ENCODE peak calls at places on chromosomes 1 and 21, in ten cellular contexts. C is tibial artery; K is psoas muscle; U is naive thymus-derived CD4-positive, alpha-beta T cell; F is right cardiac atrium; N is stomach; O is AG04450; Y is mesendoderm; S is aorta; V is pancreas. E is an unnamed sample.

GRCh38 chr1:233945573-233945972 is 41.1 kb downstream of the SLC35F3 start:
- DNase-seq in S (no peak), N (no peak), F (no peak), U (no peak), Y (no peak), C (no peak), K (no peak), O (no peak), V (no peak), E (no peak)

GRCh38 chr1:31795801-31796621 is 19.8 kb downstream of the SPOCD1 start:
- DNase-seq in F (no peak), C (peak), N (peak), K (peak), S (no peak), U (no peak), O (peak), V (no peak), Y (no peak), E (peak)

GRCh38 chr21:28771790-28772501 is 220.7 kb downstream of the LTN1 start:
- DNase-seq in U (no peak), S (no peak), C (no peak), K (no peak), O (peak), V (no peak), F (no peak), N (no peak), Y (no peak), E (no peak)

GRCh38 chr21:34576043-34576466 is 38.9 kb downstream of the RCAN1 start:
- DNase-seq in N (no peak), V (no peak), K (no peak), S (no peak), C (no peak), Y (no peak), F (peak), U (no peak), O (no peak), E (no peak)

GRCh38 chr1:5564578-5565257 is 427.5 kb downstream of the NPHP4 start:
- DNase-seq in U (no peak), F (no peak), C (no peak), S (no peak), O (no peak), Y (no peak), K (no peak), V (no peak), N (no peak), E (no peak)

GRCh38 chr1:163346326-163346870 is 24.6 kb downstream of the NUF2 start:
- DNase-seq in N (no peak), C (no peak), K (no peak), S (no peak), F (no peak), Y (no peak), U (no peak), V (no peak), O (no peak), E (no peak)

GRCh38 chr1:6095511-6096242 is 50.0 kb downstream of the KCNAB2 start:
- DNase-seq in O (no peak), V (peak), S (peak), F (no peak), Y (no peak), N (no peak), K (peak), U (no peak), C (no peak), E (peak)

GRCh38 chr21:42997053-42997452 is 22.7 kb downstream of the PKNOX1 start:
- DNase-seq in U (no peak), N (no peak), C (peak), K (no peak), Y (no peak), S (peak), V (no peak), O (peak), F (peak), E (peak)

GRCh38 chr1:233230011-233230410 is 65.5 kb downstream of the PCNX2 start:
- DNase-seq in S (no peak), V (no peak), U (no peak), Y (no peak), K (no peak), N (no peak), O (no peak), C (no peak), F (no peak), E (no peak)

GRCh38 chr1:23525558-23526174 is 5.4 kb downstream of the E2F2 start:
- DNase-seq in F (no peak), Y (no peak), N (no peak), K (no peak), U (no peak), O (no peak), V (no peak), S (no peak), C (no peak), E (no peak)

GRCh38 chr1:91747666-91748065 is 138.3 kb downstream of the TGFBR3 start:
- DNase-seq in K (no peak), N (no peak), S (no peak), V (no peak), U (no peak), C (no peak), O (no peak), Y (no peak), F (no peak), E (peak)

GRCh38 chr1:85484264-85484663 is 19.3 kb upstream of the DDAH1 start:
- DNase-seq in N (no peak), V (no peak), C (no peak), S (no peak), F (no peak), U (no peak), O (no peak), K (no peak), Y (no peak), E (no peak)

GRCh38 chr1:103948526-103948925 is 198.8 kb downstream of the AMY1C start:
- DNase-seq in Y (peak), O (no peak), U (no peak), V (no peak), S (no peak), K (no peak), N (no peak), F (no peak), C (no peak), E (no peak)

DNA sequence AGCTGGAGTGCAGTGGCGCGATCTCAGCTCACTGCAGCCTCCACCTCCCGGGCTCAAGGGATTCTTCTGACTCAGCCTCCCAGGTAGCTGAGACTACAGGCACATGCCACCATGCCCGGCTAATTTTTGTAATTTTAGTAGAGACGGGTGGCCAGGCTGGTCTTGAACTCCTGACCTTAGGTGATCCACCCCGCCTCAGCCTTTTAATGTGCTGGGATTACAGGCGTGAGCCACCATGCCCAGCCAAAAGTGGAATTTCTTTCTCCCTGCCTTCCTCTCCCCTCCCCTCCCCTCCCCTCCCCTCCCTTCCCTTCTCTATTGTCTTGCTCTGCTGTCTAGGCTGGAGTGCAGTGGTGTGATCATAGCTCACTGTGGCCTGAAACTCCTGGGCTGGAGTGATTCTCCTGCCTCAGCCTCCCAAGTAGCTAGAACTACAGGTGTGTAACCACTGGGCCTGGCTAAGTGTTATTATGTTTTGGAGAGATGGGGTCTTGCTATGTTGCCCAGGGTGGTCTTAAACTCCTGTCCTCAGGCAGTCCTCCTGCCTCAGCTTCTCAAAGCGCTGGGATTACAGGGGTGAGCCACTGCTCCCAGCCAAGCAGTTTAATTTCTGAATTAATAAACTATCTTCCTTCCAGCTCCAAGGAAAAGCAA is 10.0 kb upstream of the MACF1 start:
- DNase-seq in Y (peak), N (no peak), V (no peak), C (no peak), F (no peak), O (no peak), K (no peak), S (no peak), U (no peak), E (no peak)
- H3K27ac ChIP-seq in Y (no peak), N (peak), V (peak), C (peak), F (no peak), O (no peak), K (no peak), S (peak), U (peak), E (peak)

DNA sequence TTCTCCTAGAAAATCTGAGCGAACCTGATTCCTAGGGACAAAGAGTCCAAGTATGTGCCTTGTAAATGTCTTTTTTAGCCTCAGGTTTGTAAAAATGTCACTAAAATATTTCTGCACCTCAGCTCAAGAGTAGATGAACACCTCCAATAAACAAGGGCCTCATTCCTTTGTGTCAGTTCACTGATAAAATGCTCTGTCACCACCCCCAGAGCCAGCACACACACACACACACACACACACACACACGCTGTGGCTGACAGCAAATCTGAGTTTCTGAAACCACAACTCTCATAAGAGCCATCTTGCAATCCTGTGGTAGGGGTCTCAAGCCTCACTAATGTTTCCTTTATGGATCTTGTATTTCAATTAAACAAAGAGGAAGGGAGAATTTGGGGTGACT is 299.2 kb downstream of the PBX1 start:
- DNase-seq in F (no peak), N (no peak), C (no peak), O (no peak), K (no peak), S (no peak), V (no peak), U (no peak), Y (peak), E (no peak)
- H3K27ac ChIP-seq in F (no peak), N (no peak), C (no peak), O (no peak), K (no peak), S (no peak), V (no peak), U (no peak), Y (no peak), E (peak)

GRCh38 chr1:58818075-58818474 is 34.2 kb upstream of the JUN start:
- DNase-seq in O (peak), Y (no peak), V (no peak), U (no peak), K (no peak), N (no peak), C (no peak), F (no peak), S (no peak), E (no peak)
- H3K27ac ChIP-seq in O (no peak), Y (no peak), V (no peak), U (no peak), K (no peak), N (no peak), C (no peak), F (no peak), S (no peak), E (no peak)

GRCh38 chr1:170415734-170416372 is 116.1 kb upstream of the GORAB start:
- DNase-seq in C (no peak), Y (no peak), V (no peak), U (no peak), K (no peak), N (no peak), F (no peak), O (no peak), S (no peak), E (no peak)
- H3K27ac ChIP-seq in C (peak), Y (no peak), V (no peak), U (no peak), K (peak), N (peak), F (no peak), O (no peak), S (peak), E (no peak)

DNA sequence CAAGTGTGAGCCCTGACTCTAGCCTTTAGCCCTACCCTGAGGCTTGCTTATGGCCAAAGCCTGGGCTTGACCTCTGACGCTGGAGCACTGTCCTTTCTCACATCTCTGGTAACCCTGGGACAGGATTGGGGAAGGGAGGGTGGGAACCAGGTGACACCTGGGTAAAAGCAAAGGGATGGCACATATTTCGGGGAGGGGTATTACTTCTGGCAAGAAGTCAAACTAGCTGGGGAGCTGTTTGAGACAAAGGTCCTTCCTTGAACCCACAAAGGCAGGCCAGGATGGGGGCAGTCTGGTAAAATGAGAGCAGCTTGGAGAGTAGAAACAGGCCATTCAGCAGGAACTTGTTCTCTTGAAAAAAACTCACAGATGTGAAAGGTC is 2.0 kb downstream of the MOB3C start:
- DNase-seq in F (no peak), Y (no peak), K (no peak), U (no peak), N (no peak), V (no peak), O (no peak), C (no peak), S (no peak), E (peak)
- H3K27ac ChIP-seq in F (peak), Y (no peak), K (peak), U (peak), N (peak), V (peak), O (no peak), C (peak), S (no peak), E (peak)

GRCh38 chr1:178121883-178122282 is 28.0 kb downstream of the RASAL2 start:
- DNase-seq in K (no peak), U (no peak), F (no peak), C (no peak), V (no peak), N (no peak), O (no peak), S (no peak), Y (no peak), E (no peak)
- H3K27ac ChIP-seq in K (no peak), U (no peak), F (no peak), C (no peak), V (no peak), N (no peak), O (no peak), S (no peak), Y (no peak), E (no peak)

GRCh38 chr1:226987179-226987536 is 47.1 kb downstream of the COQ8A start:
- DNase-seq in C (no peak), O (no peak), U (no peak), S (no peak), V (peak), N (no peak), K (peak), F (no peak), Y (no peak), E (no peak)

GRCh38 chr1:226984521-226985238 is 44.6 kb downstream of the COQ8A start:
- DNase-seq in C (no peak), U (no peak), O (no peak), V (peak), N (no peak), S (no peak), Y (no peak), K (peak), F (peak), E (peak)

GRCh38 chr1:226986496-226987178 is 46.5 kb downstream of the COQ8A start:
- DNase-seq in F (no peak), Y (no peak), C (no peak), S (no peak), V (peak), K (peak), U (no peak), O (no peak), N (no peak), E (peak)

GRCh38 chr1:226985239-226985838 is 45.2 kb downstream of the COQ8A start:
- DNase-seq in U (no peak), S (no peak), O (no peak), Y (no peak), V (peak), F (no peak), K (peak), C (no peak), N (no peak), E (peak)

DNA sequence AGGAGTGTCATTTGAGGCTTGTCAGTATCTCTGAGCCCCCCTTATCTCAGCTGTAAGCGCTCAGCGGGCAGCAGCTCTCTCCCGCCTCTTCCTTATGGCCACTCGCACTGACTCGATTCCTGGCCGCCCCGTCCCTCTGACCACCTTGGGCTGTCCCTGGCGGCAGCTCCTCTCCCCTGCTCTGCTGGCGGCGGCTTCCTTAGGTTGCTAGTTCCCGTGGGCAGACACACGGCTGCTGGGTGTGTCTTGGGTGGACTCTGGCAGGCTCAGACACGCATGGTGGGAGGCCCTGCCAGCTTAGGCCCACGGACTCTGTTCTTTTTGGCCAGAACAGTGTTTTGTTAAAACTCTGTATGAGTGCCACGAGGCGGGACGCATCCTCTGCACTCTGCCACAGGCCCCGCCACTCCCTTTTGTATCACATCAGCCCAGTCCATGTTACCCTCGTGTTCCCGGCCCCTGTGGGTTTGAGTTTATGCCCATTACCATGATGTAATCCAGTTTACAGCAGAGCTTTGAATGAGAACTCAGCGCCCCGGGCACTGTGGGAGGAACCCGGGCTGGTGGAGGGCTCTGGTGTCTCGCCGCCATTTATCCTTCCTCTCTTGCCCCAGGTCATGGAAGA is 45.9 kb downstream of the COQ8A start:
- DNase-seq in S (no peak), K (peak), C (no peak), V (peak), Y (no peak), N (no peak), U (no peak), O (no peak), F (peak), E (peak)
- H3K27ac ChIP-seq in S (no peak), K (peak), C (peak), V (no peak), Y (no peak), N (peak), U (no peak), O (no peak), F (peak), E (peak)

GRCh38 chr1:161531986-161532875 is 7.9 kb downstream of the HSPA6 start:
- DNase-seq in V (no peak), O (no peak), F (no peak), S (no peak), N (no peak), K (no peak), C (no peak), Y (peak), U (no peak), E (no peak)
- H3K27ac ChIP-seq in V (no peak), O (no peak), F (no peak), S (peak), N (peak), K (no peak), C (peak), Y (no peak), U (no peak), E (peak)

DNA sequence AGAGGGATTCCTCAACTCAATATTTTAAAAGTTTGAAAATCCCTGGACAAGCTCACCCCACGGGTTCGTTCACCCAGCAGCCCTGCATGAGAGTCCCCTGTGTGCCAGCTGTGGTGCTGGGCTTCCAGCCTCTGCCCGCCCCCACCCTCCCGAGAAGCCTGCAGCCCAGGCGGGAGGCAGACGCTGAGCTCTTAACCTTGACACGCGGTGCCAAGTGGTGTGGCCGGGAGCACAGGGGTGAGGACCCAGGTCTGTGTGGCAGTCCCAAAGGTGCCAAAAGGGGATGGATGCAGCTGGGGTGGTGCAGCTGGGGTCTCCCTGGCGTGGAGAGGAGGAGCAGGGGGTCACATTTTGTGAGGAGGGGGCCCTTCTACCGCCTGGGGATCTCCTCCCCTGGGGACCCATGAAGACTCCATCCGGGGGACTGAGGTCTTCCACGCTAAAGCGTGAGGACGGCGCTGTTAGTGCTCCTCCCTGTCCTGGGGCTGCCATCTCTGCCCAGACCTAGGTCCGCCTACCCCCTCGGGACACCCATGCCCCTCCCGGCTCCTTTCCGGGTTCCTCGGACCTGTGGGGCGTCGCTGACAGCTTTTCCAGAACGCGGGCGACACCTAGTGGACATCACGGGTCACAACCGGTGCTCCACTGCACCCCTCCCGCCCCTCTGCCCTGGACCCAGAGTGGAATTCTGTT is 12.9 kb downstream of the PLA2G2F start:
- DNase-seq in Y (peak), S (peak), U (peak), C (peak), F (peak), N (peak), K (peak), V (peak), O (peak), E (peak)
- H3K27ac ChIP-seq in Y (no peak), S (no peak), U (no peak), C (no peak), F (no peak), N (no peak), K (no peak), V (no peak), O (no peak), E (peak)

GRCh38 chr1:151147685-151148084 is 1.3 kb upstream of the SEMA6C start:
- DNase-seq in V (no peak), K (no peak), N (no peak), O (no peak), C (no peak), F (no peak), Y (no peak), U (no peak), S (no peak), E (no peak)
- H3K27ac ChIP-seq in V (no peak), K (peak), N (no peak), O (no peak), C (peak), F (peak), Y (no peak), U (no peak), S (no peak), E (peak)

E was measured in sigmoid colon.